ENCODE peak calls at places on chromosomes 2 and 18, in six cellular contexts. S is activated CD8-positive, alpha-beta memory T cell treated with anti-CD3 and anti-CD28 coated beads for 1 hour; X is HT1080; G is NCI-H1417; U is NCI-H524 treated with DMSO at 0.1 percent for 48 hours; Q is T-helper 2 cell treated with Interferon-gamma antibody and Interleukin-4, amounts not matched to agents 5 μg/mL and 100 μg/mL, for 36 hours. P is an unnamed sample.

GRCh38 chr18:6948656-6949055 is 168.9 kb downstream of the LAMA1 start:
- DNase-seq in S (no peak), U (no peak), Q (no peak), X (no peak), G (no peak), P (no peak)

GRCh38 chr2:167924556-167924955 is 322.8 kb downstream of the STK39 start:
- DNase-seq in Q (no peak), G (peak), X (no peak), U (peak), S (no peak), P (no peak)

GRCh38 chr2:45380131-45380836 is 230.8 kb downstream of the SRBD1 start:
- DNase-seq in G (no peak), U (no peak), Q (no peak), S (no peak), X (peak), P (peak)

GRCh38 chr2:138267161-138267901 is 234.2 kb upstream of the SPOPL start:
- DNase-seq in U (no peak), Q (no peak), S (no peak), G (no peak), X (peak), P (peak)

GRCh38 chr2:62321370-62321769 is 125.5 kb downstream of the B3GNT2 start:
- DNase-seq in X (no peak), U (no peak), G (no peak), S (no peak), Q (no peak), P (no peak)

GRCh38 chr2:207474871-207475485 is 54.8 kb upstream of the CREB1 start:
- DNase-seq in X (peak), G (peak), S (no peak), U (no peak), Q (no peak), P (peak)

GRCh38 chr18:650428-650858 is 7.0 kb upstream of the TYMS start:
- DNase-seq in Q (peak), X (no peak), S (no peak), G (no peak), U (no peak), P (no peak)

GRCh38 chr2:111068435-111069058 is 52.2 kb upstream of the BCL2L11 start:
- DNase-seq in X (no peak), S (no peak), U (no peak), Q (no peak), G (no peak), P (no peak)

P was measured in foreskin fibroblast.